ENCODE peak calls at places on chromosomes 5 and 9, in eight cellular contexts. W is GM12891, K is breast epithelium, N is transverse colon, D is prostate gland, X is upper lobe of left lung, I is heart left ventricle, E is HCT116. B is an unnamed sample.

GRCh38 chr9:3689555-3689954 is 163.8 kb upstream of the RFX3 start:
- DNase-seq in W (no peak), K (no peak), N (no peak), D (no peak), X (no peak), I (no peak), E (no peak), B (no peak)

GRCh38 chr5:17365756-17366155 is 132.3 kb upstream of the TAF11L2 start:
- DNase-seq in W (no peak), K (no peak), N (no peak), D (no peak), X (no peak), I (no peak), E (no peak), B (no peak)

GRCh38 chr5:135454946-135455345 is 2.8 kb upstream of the TIFAB start:
- DNase-seq in W (no peak), K (no peak), N (no peak), D (no peak), X (peak; percentile 13), I (no peak), E (no peak), B (no peak)

GRCh38 chr5:68418230-68418629 is 202.7 kb downstream of the PIK3R1 start:
- DNase-seq in W (no peak), K (no peak), N (no peak), D (no peak), X (no peak), I (no peak), E (no peak), B (no peak)

GRCh38 chr5:6593148-6594016 is 39.5 kb downstream of the NSUN2 start:
- DNase-seq in W (no peak), K (no peak), N (no peak), D (no peak), X (no peak), I (no peak), E (no peak), B (no peak)

GRCh38 chr5:65855758-65856157 is 70.6 kb upstream of the ERBIN start:
- DNase-seq in W (no peak), K (no peak), N (no peak), D (no peak), X (no peak), I (no peak), E (no peak), B (no peak)

GRCh38 chr9:131833906-131834305 is 94.0 kb upstream of the RAPGEF1 start:
- DNase-seq in W (no peak), K (no peak), N (no peak), D (no peak), X (no peak), I (no peak), E (no peak), B (no peak)

GRCh38 chr5:141420855-141421488 is at the start of gene PCDHGA11:
- DNase-seq in W (no peak), K (no peak), N (no peak), D (no peak), X (peak; percentile 59), I (no peak), E (peak; percentile 4), B (peak; percentile 22)

DNA sequence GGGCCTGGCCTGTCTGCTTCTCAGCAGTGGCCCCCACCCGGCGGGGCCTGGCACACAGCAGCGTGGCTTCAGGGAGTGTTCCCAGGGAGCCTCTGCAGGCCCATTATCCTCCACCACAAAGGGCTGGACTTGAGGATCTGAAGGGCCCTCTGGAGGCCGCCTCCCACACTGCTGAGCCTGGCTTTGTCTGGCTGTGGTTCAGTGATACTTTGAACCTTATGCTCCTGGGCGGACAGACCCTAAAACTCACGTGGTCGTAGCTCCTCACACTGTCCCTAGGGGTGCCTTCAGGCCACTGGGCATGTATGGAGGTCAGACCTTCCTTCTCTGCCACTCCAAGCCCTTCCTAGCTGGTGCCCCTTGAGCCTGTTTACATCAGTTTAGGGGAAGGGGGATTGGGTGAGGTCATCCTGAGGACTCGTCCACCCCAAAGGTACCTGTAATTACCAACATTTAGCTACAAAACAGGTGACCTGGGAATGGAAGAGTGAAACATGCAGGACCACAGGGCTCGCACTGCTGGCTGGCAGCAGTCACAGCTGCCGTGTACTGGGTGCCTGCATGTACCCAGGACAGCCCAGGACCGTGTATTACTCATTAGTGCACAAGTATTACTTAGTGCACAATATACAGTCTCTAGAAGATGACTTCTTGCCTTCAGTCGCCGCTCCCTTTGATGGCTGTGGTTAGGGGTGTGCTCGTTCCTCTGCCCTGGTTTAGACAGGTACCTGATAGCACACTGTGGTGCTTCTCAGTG is 8.5 kb downstream of the GRHPR start:
- DNase-seq in W (no peak), K (no peak), N (no peak), D (no peak), X (peak; percentile 40), I (no peak), E (no peak), B (no peak)
- TF ChIP-seq POLR2A in W (no peak), K (no peak), N (no peak), D (no peak), X (no peak), I (no peak), E (no peak), B (no peak)

GRCh38 chr9:129809346-129809745 is 6.4 kb downstream of the TOR1B start:
- DNase-seq in W (no peak), K (no peak), N (no peak), D (no peak), X (no peak), I (no peak), E (no peak), B (no peak)

GRCh38 chr9:129810788-129811187 is 7.8 kb downstream of the TOR1B start:
- DNase-seq in W (no peak), K (no peak), N (no peak), D (no peak), X (no peak), I (no peak), E (no peak), B (no peak)

GRCh38 chr9:129812385-129812784 is 9.4 kb downstream of the TOR1B start:
- DNase-seq in W (no peak), K (no peak), N (peak; percentile 57), D (no peak), X (no peak), I (no peak), E (no peak), B (no peak)

GRCh38 chr9:129811967-129812363 is 9.0 kb downstream of the TOR1B start:
- DNase-seq in W (no peak), K (no peak), N (no peak), D (no peak), X (no peak), I (no peak), E (no peak), B (no peak)

DNA sequence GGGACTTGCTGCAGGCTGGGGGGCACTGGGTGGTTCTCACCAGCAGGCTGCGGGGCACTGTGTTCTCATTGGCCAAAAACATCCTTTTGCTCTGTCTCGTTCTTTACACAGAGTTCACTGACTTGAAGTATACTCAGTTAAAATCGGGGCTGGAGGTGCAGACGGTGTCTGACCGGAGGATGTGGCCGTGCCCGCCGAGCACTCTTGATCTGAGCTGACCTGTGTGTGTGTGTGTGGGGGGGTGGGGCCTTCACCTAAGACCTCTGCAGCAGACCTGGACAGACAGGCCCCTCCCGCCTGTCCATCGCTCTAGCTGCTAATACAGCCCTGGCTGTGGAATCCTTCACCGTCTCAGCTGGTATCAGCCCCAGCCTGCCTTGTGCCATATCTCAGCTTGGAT is 7.1 kb downstream of the TOR1B start:
- DNase-seq in W (no peak), K (no peak), N (no peak), D (no peak), X (no peak), I (no peak), E (no peak), B (no peak)
- TF ChIP-seq POLR2A in W (no peak), K (no peak), N (no peak), D (no peak), X (no peak), I (no peak), E (no peak), B (no peak)

DNA sequence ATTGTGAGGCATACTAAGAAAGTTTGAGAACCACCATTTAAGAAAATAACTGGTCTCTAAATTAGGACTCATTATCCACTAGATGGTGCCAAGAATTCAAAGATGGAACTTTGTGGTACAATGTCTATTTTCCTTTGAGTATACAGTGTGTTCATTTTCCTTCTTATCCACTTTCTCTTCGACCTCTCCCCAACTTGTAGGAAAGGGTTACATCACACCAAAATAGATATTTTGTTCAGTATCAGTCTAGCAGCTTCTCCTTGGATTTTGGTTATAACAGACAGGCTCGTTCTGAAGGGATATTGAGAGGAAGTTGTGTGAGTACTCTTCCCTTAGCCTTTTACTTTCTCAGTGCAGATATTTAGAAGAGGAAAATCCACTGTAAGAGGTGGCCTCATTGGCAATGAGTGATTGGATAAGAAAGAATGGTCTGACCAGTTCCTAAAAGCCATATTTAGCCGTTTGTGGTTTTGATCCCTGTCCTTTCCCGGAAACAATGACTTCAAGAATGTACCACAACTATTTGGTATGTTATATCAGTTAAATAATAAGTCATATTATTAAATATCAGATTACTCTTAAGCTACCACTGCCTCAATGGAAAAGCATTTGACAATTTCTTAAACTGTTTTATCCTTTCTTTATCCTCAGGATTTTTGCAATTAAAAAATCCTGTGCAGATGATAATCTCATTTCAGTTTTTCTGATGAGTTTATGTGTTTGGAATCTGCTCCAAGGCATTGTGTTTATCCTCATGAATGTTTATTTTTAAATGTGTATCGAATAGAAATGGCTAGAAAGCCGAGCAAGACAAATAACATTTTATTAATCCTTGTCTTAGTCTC is 69.0 kb upstream of the GRAMD2B start:
- DNase-seq in W (no peak), K (no peak), N (no peak), D (no peak), X (no peak), I (no peak), E (peak; percentile 64), B (peak; percentile 33)
- TF ChIP-seq POLR2A in W (no peak), K (no peak), N (no peak), D (no peak), X (no peak), I (no peak), E (no peak), B (no peak)

GRCh38 chr5:76494201-76494600 is 91.1 kb downstream of the IQGAP2 start:
- DNase-seq in W (no peak), K (no peak), N (no peak), D (no peak), X (no peak), I (no peak), E (no peak), B (no peak)

GRCh38 chr5:76493190-76493837 is 90.2 kb downstream of the IQGAP2 start:
- DNase-seq in W (no peak), K (no peak), N (peak; percentile 30), D (no peak), X (no peak), I (no peak), E (no peak), B (no peak)

GRCh38 chr5:76492819-76493189 is 89.7 kb downstream of the IQGAP2 start:
- DNase-seq in W (no peak), K (no peak), N (no peak), D (no peak), X (no peak), I (no peak), E (no peak), B (no peak)

GRCh38 chr5:76498328-76498727 is 95.2 kb downstream of the IQGAP2 start:
- DNase-seq in W (no peak), K (no peak), N (no peak), D (no peak), X (no peak), I (no peak), E (no peak), B (no peak)

DNA sequence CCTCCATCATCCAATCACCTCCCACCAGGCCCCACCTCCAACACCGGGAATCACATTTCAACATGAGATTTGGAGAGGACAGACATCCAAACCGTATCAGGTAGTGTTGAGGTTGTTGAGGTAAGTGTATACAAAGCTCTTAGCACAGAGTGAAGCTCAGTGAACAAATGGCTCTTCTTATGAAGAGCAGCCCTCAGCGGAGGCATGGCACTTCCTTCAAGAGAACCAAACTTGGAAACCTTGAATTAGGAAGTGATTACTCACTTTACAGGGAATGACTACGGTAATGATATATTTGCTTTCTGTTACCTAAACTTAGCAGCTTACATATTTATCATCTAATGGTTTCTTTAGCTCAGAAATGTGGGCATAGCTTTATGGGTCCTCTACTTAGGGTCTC is 92.8 kb downstream of the IQGAP2 start:
- DNase-seq in W (no peak), K (no peak), N (no peak), D (no peak), X (no peak), I (no peak), E (no peak), B (no peak)
- TF ChIP-seq POLR2A in W (no peak), K (no peak), N (no peak), D (no peak), X (no peak), I (no peak), E (no peak), B (no peak)

B was measured in H54.